ENCODE peak calls at places on chromosomes 16 and 17, in five cellular contexts. B is CD8-positive, alpha-beta T cell; J is mesendoderm; M is right lobe of liver; Y is H9. T is an unnamed sample.

GRCh38 chr16:74307383-74307782 is 10.8 kb downstream of the PSMD7 start:
- DNase-seq in J (no peak), Y (no peak), B (no peak), M (no peak), T (no peak)

GRCh38 chr16:80046848-80047247 is 446.3 kb upstream of the MAF start:
- DNase-seq in Y (no peak), J (peak; percentile 92), M (no peak), B (no peak), T (no peak)

GRCh38 chr17:76273435-76273921 is 8.3 kb downstream of the UBALD2 start:
- DNase-seq in J (no peak), Y (no peak), B (no peak), M (no peak), T (no peak)

GRCh38 chr16:23174622-23175021 is 7.9 kb upstream of the SCNN1G start:
- DNase-seq in J (peak; percentile 22), Y (no peak), B (no peak), M (no peak), T (no peak)

GRCh38 chr17:13735444-13735843 is 133.7 kb upstream of the HS3ST3A1 start:
- DNase-seq in Y (peak; percentile 64), M (no peak), J (peak; percentile 82), B (no peak), T (no peak)

GRCh38 chr16:52825882-52826281 is 226.8 kb downstream of the CHD9NB start:
- DNase-seq in J (no peak), B (no peak), Y (no peak), M (no peak), T (no peak)

GRCh38 chr16:69707920-69708683 is 18.3 kb downstream of the NQO1 start:
- DNase-seq in J (no peak), M (no peak), B (no peak), Y (no peak), T (no peak)

GRCh38 chr17:58631523-58632323 is 60.1 kb downstream of the TEX14 start:
- DNase-seq in M (peak; percentile 93), B (peak; percentile 91), Y (peak; percentile 97), J (peak; percentile 99), T (peak; percentile 88)

GRCh38 chr17:56305017-56305416 is 151.7 kb downstream of the ANKFN1 start:
- DNase-seq in B (no peak), Y (no peak), J (no peak), M (no peak), T (no peak)

GRCh38 chr16:89026121-89026612 is 49.2 kb upstream of the CBFA2T3 start:
- DNase-seq in B (peak; percentile 22), J (no peak), M (no peak), Y (no peak), T (peak; percentile 28)

GRCh38 chr16:11619327-11619851 is 32.7 kb upstream of the LITAF start:
- DNase-seq in M (peak; percentile 56), J (no peak), B (peak; percentile 45), Y (no peak), T (peak; percentile 11)
- H3K27ac ChIP-seq in M (peak overlapping the region; percentile 76), J (no peak overlapping the region), B (peak overlapping the region; percentile 40), Y (no peak overlapping the region), T (peak overlapping the region; percentile 44)

GRCh38 chr16:4178468-4179010 is 62.3 kb upstream of the ADCY9 start:
- DNase-seq in M (no peak), Y (no peak), B (no peak), J (no peak), T (no peak)

GRCh38 chr16:4179763-4180260 is 62.1 kb downstream of the SRL start:
- DNase-seq in M (no peak), J (no peak), B (no peak), Y (no peak), T (no peak)

GRCh38 chr16:4180511-4180910 is 61.4 kb downstream of the SRL start:
- DNase-seq in Y (no peak), M (no peak), J (no peak), B (no peak), T (no peak)

GRCh38 chr16:4176794-4177438 is 60.7 kb upstream of the ADCY9 start:
- DNase-seq in M (no peak), Y (no peak), B (no peak), J (peak; percentile 12), T (no peak)

GRCh38 chr16:4179020-4179419 is 62.8 kb upstream of the ADCY9 start:
- DNase-seq in J (peak; percentile 11), M (peak; percentile 70), B (no peak), Y (no peak), T (no peak)
- H3K27ac ChIP-seq in J (no peak overlapping the region), M (no peak overlapping the region), B (no peak overlapping the region), Y (no peak overlapping the region), T (no peak overlapping the region)

GRCh38 chr16:65061263-65061662 is 60.6 kb downstream of the CDH11 start:
- DNase-seq in J (no peak), Y (no peak), M (no peak), B (no peak), T (no peak)
- H3K27ac ChIP-seq in J (no peak overlapping the region), Y (no peak overlapping the region), M (no peak overlapping the region), B (no peak overlapping the region), T (no peak overlapping the region)

GRCh38 chr16:11272921-11273720 is at the start of gene PRM3:
- DNase-seq in Y (no peak), J (no peak), B (no peak), M (no peak), T (no peak)
- H3K27ac ChIP-seq in Y (no peak within 1 kb of the TSS), J (no peak within 1 kb of the TSS), B (no peak within 1 kb of the TSS), M (no peak within 1 kb of the TSS), T (no peak within 1 kb of the TSS)

GRCh38 chr17:57600092-57600491 is 145.0 kb downstream of the CCDC182 start:
- DNase-seq in B (peak; percentile 38), Y (no peak), M (no peak), J (no peak), T (peak; percentile 9)
- H3K27ac ChIP-seq in B (peak overlapping the region; percentile 44), Y (no peak overlapping the region), M (no peak overlapping the region), J (no peak overlapping the region), T (peak overlapping the region; percentile 54)

GRCh38 chr17:45104029-45104428 is 28.3 kb downstream of the PLCD3 start:
- DNase-seq in M (no peak), B (no peak), J (no peak), Y (no peak), T (no peak)

GRCh38 chr17:45101883-45102811 is 30.2 kb downstream of the PLCD3 start:
- DNase-seq in J (no peak), B (no peak), M (no peak), Y (peak; percentile 20), T (no peak)

GRCh38 chr17:45103269-45103795 is 29.0 kb downstream of the PLCD3 start:
- DNase-seq in M (no peak), Y (no peak), B (no peak), J (no peak), T (no peak)

GRCh38 chr17:45101546-45101882 is 30.8 kb downstream of the PLCD3 start:
- DNase-seq in Y (no peak), J (no peak), B (no peak), M (no peak), T (no peak)

DNA sequence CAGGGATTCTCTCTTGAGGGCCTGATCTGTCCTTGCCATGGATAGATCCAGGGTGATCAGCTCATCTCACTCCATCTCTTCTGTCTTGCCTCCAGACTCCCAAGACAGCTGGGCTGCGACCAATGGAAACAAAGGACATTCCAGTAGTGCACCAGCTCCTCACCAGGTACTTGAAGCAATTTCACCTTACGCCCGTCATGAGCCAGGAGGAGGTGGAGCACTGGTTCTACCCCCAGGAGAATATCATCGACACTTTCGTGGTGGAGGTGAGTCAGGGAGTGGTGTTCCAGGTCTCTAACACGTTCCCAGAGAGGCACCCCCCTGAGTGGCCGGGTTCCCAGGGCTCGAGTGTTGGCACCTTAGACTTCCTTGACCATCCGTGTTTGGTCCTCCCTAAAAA is 29.5 kb downstream of the PLCD3 start:
- DNase-seq in J (no peak), Y (no peak), B (no peak), M (no peak), T (no peak)
- H3K27ac ChIP-seq in J (no peak overlapping the region), Y (no peak overlapping the region), B (no peak overlapping the region), M (no peak overlapping the region), T (no peak overlapping the region)

GRCh38 chr16:17026600-17027242 is 444.0 kb downstream of the XYLT1 start:
- DNase-seq in M (no peak), J (no peak), Y (no peak), B (peak; percentile 30), T (no peak)
- H3K27ac ChIP-seq in M (no peak overlapping the region), J (no peak overlapping the region), Y (no peak overlapping the region), B (no peak overlapping the region), T (no peak overlapping the region)

GRCh38 chr17:47265983-47266541 is 12.4 kb downstream of the ITGB3 start:
- DNase-seq in M (peak; percentile 45), J (no peak), B (no peak), Y (no peak), T (no peak)
- H3K27ac ChIP-seq in M (peak overlapping the region; percentile 76), J (no peak overlapping the region), B (no peak overlapping the region), Y (no peak overlapping the region), T (no peak overlapping the region)

GRCh38 chr16:83932955-83933673 is 19.9 kb upstream of the OSGIN1 start:
- DNase-seq in J (no peak), B (no peak), M (no peak), Y (no peak), T (no peak)
- H3K27ac ChIP-seq in J (no peak overlapping the region), B (no peak overlapping the region), M (no peak overlapping the region), Y (no peak overlapping the region), T (no peak overlapping the region)

GRCh38 chr17:39626171-39626670 is 531 bp upstream of the PPP1R1B start:
- DNase-seq in J (no peak), M (no peak), Y (no peak), B (no peak), T (no peak)
- H3K27ac ChIP-seq in J (no peak overlapping the region), M (no peak overlapping the region), Y (no peak overlapping the region), B (no peak overlapping the region), T (no peak overlapping the region)

T was measured in effector memory CD4-positive, alpha-beta T cell.